ENCODE peak calls at places on chromosome 18, in six cellular contexts. N is psoas muscle, K is endodermal cell, D is Caco-2, C is lung, I is PC-3. F is an unnamed sample. For H3K4me1, the result is how much of the 10 kb centered on the place peaks cover.

GRCh38 chr18:78271790-78272189 is 707.8 kb upstream of the SALL3 start:
- DNase-seq in N (no peak), K (no peak), C (no peak), I (no peak), D (no peak), F (no peak)

GRCh38 chr18:52992041-52992440 is 652.0 kb downstream of the DCC start:
- DNase-seq in C (no peak), N (no peak), D (peak), K (peak), I (no peak), F (no peak)

GRCh38 chr18:74082476-74083070 is 65.1 kb downstream of the FBXO15 start:
- DNase-seq in N (no peak), C (no peak), K (peak), D (peak), I (peak), F (peak)

GRCh38 chr18:56869189-56869777 is 218.1 kb downstream of the WDR7 start:
- DNase-seq in C (no peak), I (peak), N (no peak), K (peak), D (peak), F (peak)

GRCh38 chr18:79465392-79465991 is 69.8 kb downstream of the NFATC1 start:
- DNase-seq in D (no peak), I (no peak), K (peak), C (no peak), N (no peak), F (no peak)

GRCh38 chr18:13800505-13801259 is 23.3 kb upstream of the MC5R start:
- DNase-seq in K (peak), C (peak), N (peak), I (peak), D (peak), F (peak)

GRCh38 chr18:37617623-37618022 is 52.0 kb upstream of the CELF4 start:
- DNase-seq in N (no peak), D (no peak), C (no peak), I (no peak), K (peak), F (no peak)

GRCh38 chr18:57008001-57008686 is 138.7 kb upstream of the BOD1L2 start:
- DNase-seq in D (no peak), N (no peak), I (no peak), C (no peak), K (no peak), F (no peak)

GRCh38 chr18:12041561-12041960 is 52.1 kb upstream of the ANKRD62 start:
- DNase-seq in K (no peak), I (peak), N (no peak), C (no peak), D (no peak), F (peak)

GRCh38 chr18:73366713-73367112 is 498.9 kb upstream of the NETO1 start:
- DNase-seq in N (no peak), K (no peak), I (no peak), D (no peak), C (no peak), F (no peak)

GRCh38 chr18:44819944-44820510 is 139.3 kb downstream of the SETBP1 start:
- DNase-seq in N (peak), K (peak), C (no peak), I (no peak), D (no peak), F (no peak)

GRCh38 chr18:13253786-13254755 is 35.5 kb downstream of the LDLRAD4 start:
- DNase-seq in D (no peak), N (no peak), K (peak), I (no peak), C (no peak), F (no peak)

GRCh38 chr18:28961669-28962228 is 784.8 kb upstream of the CDH2 start:
- DNase-seq in I (peak), K (peak), D (peak), N (no peak), C (no peak), F (peak)

GRCh38 chr18:50722311-50722710 is 97.5 kb downstream of the MRO start:
- DNase-seq in I (no peak), K (no peak), C (no peak), N (no peak), D (no peak), F (no peak)

GRCh38 chr18:582465-582864 is 2.3 kb downstream of the CETN1 start:
- DNase-seq in N (no peak), C (no peak), D (no peak), I (no peak), K (no peak), F (no peak)

GRCh38 chr18:45686892-45687611 is 36.9 kb upstream of the SLC14A1 start:
- DNase-seq in N (no peak), C (peak), D (no peak), I (no peak), K (peak), F (no peak)

GRCh38 chr18:23194969-23195957 is 60.0 kb downstream of the CABLES1 start:
- DNase-seq in D (no peak), I (no peak), K (no peak), N (no peak), C (no peak), F (no peak)

GRCh38 chr18:24923138-24923537 is 428.8 kb downstream of the ZNF521 start:
- DNase-seq in N (no peak), I (no peak), D (no peak), C (no peak), K (no peak), F (no peak)
- H3K4me1 ChIP-seq in N (under half), I (under half), D (under half), C (under half), K (under half), F (under half)

GRCh38 chr18:63159590-63159989 is 160.0 kb downstream of the BCL2 start:
- DNase-seq in C (no peak), D (no peak), N (no peak), K (no peak), I (no peak), F (no peak)

GRCh38 chr18:63161728-63162195 is 157.8 kb downstream of the BCL2 start:
- DNase-seq in D (peak), N (peak), C (peak), K (no peak), I (peak), F (peak)

GRCh38 chr18:63162271-63163014 is 157.1 kb downstream of the BCL2 start:
- DNase-seq in K (no peak), D (no peak), C (no peak), N (no peak), I (no peak), F (peak)

GRCh38 chr18:63160172-63160995 is 159.2 kb downstream of the BCL2 start:
- DNase-seq in C (no peak), N (no peak), K (no peak), D (no peak), I (no peak), F (no peak)

GRCh38 chr18:63161032-63161727 is 158.4 kb downstream of the BCL2 start:
- DNase-seq in I (no peak), D (no peak), C (no peak), K (no peak), N (no peak), F (no peak)
- H3K4me1 ChIP-seq in I (under half), D (under half), C (under half), K (under half), N (under half), F (under half)

GRCh38 chr18:76388891-76389423 is 106.1 kb downstream of the ZNF516 start:
- DNase-seq in K (no peak), I (no peak), D (no peak), C (no peak), N (no peak), F (no peak)

GRCh38 chr18:76391038-76391437 is 104.0 kb downstream of the ZNF516 start:
- DNase-seq in C (no peak), I (no peak), D (no peak), N (no peak), K (no peak), F (no peak)

GRCh38 chr18:76391746-76392145 is 103.3 kb downstream of the ZNF516 start:
- DNase-seq in D (no peak), N (no peak), I (no peak), K (peak), C (no peak), F (no peak)

GRCh38 chr18:76388261-76388660 is 106.8 kb downstream of the ZNF516 start:
- DNase-seq in I (no peak), N (no peak), K (no peak), C (no peak), D (no peak), F (no peak)

GRCh38 chr18:76390452-76391035 is 104.5 kb downstream of the ZNF516 start:
- DNase-seq in D (no peak), I (no peak), N (no peak), K (no peak), C (no peak), F (no peak)
- H3K4me1 ChIP-seq in D (under half), I (under half), N (under half), K (under half), C (under half), F (under half)

GRCh38 chr18:76275913-76276312 is 219.1 kb downstream of the ZNF516 start:
- DNase-seq in K (no peak), C (no peak), D (no peak), I (no peak), N (no peak), F (no peak)

GRCh38 chr18:76273956-76274355 is 221.1 kb downstream of the ZNF516 start:
- DNase-seq in C (no peak), D (no peak), I (no peak), K (no peak), N (no peak), F (no peak)

GRCh38 chr18:76273036-76273545 is 222.0 kb downstream of the ZNF516 start:
- DNase-seq in N (no peak), C (no peak), D (no peak), I (no peak), K (no peak), F (no peak)

GRCh38 chr18:76274470-76275289 is 220.4 kb downstream of the ZNF516 start:
- DNase-seq in K (peak), I (peak), D (peak), N (no peak), C (no peak), F (no peak)
- H3K4me1 ChIP-seq in K (under half), I (under half), D (under half), N (under half), C (under half), F (under half)

DNA sequence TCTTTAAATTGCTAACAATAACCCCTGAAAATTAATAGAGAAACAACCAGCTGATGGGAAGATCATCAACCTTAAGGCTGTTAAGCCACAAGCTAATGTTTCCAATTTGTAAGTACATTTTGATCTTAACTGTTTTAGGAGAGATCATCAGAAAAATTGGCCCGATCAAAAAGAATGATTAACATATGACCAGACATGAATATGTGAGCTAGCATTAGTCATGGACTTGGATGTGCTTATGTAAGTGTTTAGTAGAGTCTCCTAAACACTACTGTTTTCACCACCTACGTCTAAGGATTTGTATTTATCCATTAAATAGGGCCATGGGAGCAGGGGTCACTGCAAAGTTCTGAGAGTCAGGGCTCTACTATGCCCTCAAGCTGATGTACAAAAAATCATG is 4.3 kb downstream of the LMAN1 start:
- DNase-seq in K (no peak), N (no peak), C (no peak), I (no peak), D (no peak), F (no peak)
- H3K4me1 ChIP-seq in K (under half), N (under half), C (under half), I (under half), D (under half), F (under half)

DNA sequence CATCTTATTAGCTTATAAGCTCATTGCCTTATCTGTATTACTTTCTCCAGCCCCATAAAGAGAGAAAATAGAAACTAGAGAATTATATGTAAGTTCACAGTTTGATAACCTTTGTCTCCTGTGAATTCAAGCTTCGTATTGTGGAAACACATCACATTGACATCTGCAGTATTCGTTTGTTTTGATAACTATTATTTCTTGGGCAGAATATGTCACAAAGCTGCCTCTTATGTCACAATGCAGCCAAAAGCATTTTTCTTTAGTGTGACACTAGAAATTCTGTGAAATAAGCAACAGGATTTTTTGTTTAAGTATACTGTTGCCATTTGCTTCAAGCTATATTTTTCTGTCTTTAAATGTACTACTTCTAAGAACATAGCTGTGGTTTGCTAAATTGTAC is 221.5 kb downstream of the DOK6 start:
- DNase-seq in K (no peak), I (no peak), C (no peak), N (no peak), D (no peak), F (no peak)
- H3K4me1 ChIP-seq in K (under half), I (under half), C (under half), N (under half), D (under half), F (under half)

GRCh38 chr18:7757175-7757574 is 190.1 kb downstream of the PTPRM start:
- DNase-seq in I (peak), C (no peak), N (no peak), K (no peak), D (no peak), F (peak)
- H3K4me1 ChIP-seq in I (under half), C (under half), N (half or more), K (under half), D (half or more), F (under half)

GRCh38 chr18:21727740-21728139 is 12.9 kb upstream of the MIB1 start:
- DNase-seq in N (no peak), K (no peak), C (no peak), D (no peak), I (no peak), F (no peak)
- H3K4me1 ChIP-seq in N (under half), K (under half), C (under half), D (under half), I (under half), F (under half)

DNA sequence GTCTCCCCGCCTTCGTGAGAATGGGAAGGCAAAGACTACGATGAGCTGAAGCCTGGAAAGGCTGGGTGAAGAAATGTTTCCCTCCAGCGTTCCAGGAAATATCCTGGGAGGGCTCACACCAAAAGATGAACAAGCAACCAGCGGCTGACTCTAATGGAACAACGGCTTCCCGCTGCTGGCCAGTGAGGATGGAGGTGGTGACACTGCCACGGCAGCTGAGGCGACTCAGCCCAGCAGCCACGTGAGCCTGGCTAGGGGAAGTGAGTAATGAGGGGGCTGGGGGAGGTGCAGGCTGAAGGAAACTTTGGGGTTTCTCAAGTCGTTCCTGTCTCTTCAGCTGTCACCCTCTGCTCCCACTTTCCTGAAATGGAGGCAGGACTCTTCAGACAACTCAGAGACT is 105.0 kb upstream of the SMAD7 start:
- DNase-seq in N (peak), K (no peak), D (no peak), I (peak), C (peak), F (peak)
- H3K4me1 ChIP-seq in N (under half), K (under half), D (under half), I (under half), C (under half), F (under half)

GRCh38 chr18:7808054-7808453 is 240.9 kb downstream of the PTPRM start:
- DNase-seq in N (no peak), C (no peak), I (no peak), D (no peak), K (no peak), F (no peak)
- H3K4me1 ChIP-seq in N (under half), C (under half), I (under half), D (half or more), K (under half), F (under half)

F was measured in foreskin keratinocyte.